ENCODE peak calls at places on chromosomes 6 and 20, in four cellular contexts. One of them, this sample, is unnamed.
A peak's percentile ranks its signal among the peaks of the same experiment; 100 is the strongest.

GRCh38 chr20:37396520-37397075 is 50.7 kb downstream of the SRC start:
- DNase-seq in body of pancreas: no peak
- DNase-seq in glutamatergic neuron: peak; percentile 93
- DNase-seq in RPMI7951: no peak
- DNase-seq in this sample: peak; percentile 93

GRCh38 chr6:108123946-108124345 is 41.9 kb upstream of the NR2E1 start:
- DNase-seq in body of pancreas: no peak
- DNase-seq in glutamatergic neuron: no peak
- DNase-seq in RPMI7951: no peak
- DNase-seq in this sample: peak; percentile 77

GRCh38 chr6:44675449-44675848 is 287.9 kb downstream of the CDC5L start:
- DNase-seq in body of pancreas: no peak
- DNase-seq in glutamatergic neuron: no peak
- DNase-seq in RPMI7951: no peak
- DNase-seq in this sample: no peak

GRCh38 chr6:113644861-113645575 is 212.1 kb upstream of the MARCKS start:
- DNase-seq in body of pancreas: no peak
- DNase-seq in glutamatergic neuron: no peak
- DNase-seq in RPMI7951: peak; percentile 96
- DNase-seq in this sample: no peak

GRCh38 chr20:59823860-59824259 is 109.6 kb downstream of the SYCP2 start:
- DNase-seq in body of pancreas: no peak
- DNase-seq in glutamatergic neuron: no peak
- DNase-seq in RPMI7951: no peak
- DNase-seq in this sample: peak; percentile 21

GRCh38 chr6:90397929-90398674 is 101.5 kb upstream of the BACH2 start:
- DNase-seq in body of pancreas: peak; percentile 61
- DNase-seq in glutamatergic neuron: no peak
- DNase-seq in RPMI7951: peak; percentile 70
- DNase-seq in this sample: peak; percentile 81

GRCh38 chr6:15023448-15023847 is 222.4 kb upstream of the JARID2 start:
- DNase-seq in body of pancreas: no peak
- DNase-seq in glutamatergic neuron: no peak
- DNase-seq in RPMI7951: no peak
- DNase-seq in this sample: no peak

GRCh38 chr20:57663681-57664451 is 43.6 kb upstream of the ZBP1 start:
- DNase-seq in body of pancreas: no peak
- DNase-seq in glutamatergic neuron: peak; percentile 10
- DNase-seq in RPMI7951: no peak
- DNase-seq in this sample: peak; percentile 38

GRCh38 chr6:127897437-127897836 is 3.4 kb downstream of the THEMIS start:
- DNase-seq in body of pancreas: no peak
- DNase-seq in glutamatergic neuron: no peak
- DNase-seq in RPMI7951: no peak
- DNase-seq in this sample: no peak

GRCh38 chr6:137237413-137238170 is 18.4 kb upstream of the IFNGR1 start:
- DNase-seq in body of pancreas: no peak
- DNase-seq in glutamatergic neuron: no peak
- DNase-seq in RPMI7951: peak; percentile 96
- DNase-seq in this sample: peak; percentile 93

GRCh38 chr6:147285087-147285855 is 81.1 kb downstream of the STXBP5 start:
- DNase-seq in body of pancreas: no peak
- DNase-seq in glutamatergic neuron: no peak
- DNase-seq in RPMI7951: peak; percentile 53
- DNase-seq in this sample: no peak

GRCh38 chr20:63059684-63060056 is 52.9 kb upstream of the BHLHE23 start:
- DNase-seq in body of pancreas: no peak
- DNase-seq in glutamatergic neuron: peak; percentile 7
- DNase-seq in RPMI7951: no peak
- DNase-seq in this sample: peak; percentile 43

GRCh38 chr6:26284537-26285142 is 80.4 kb upstream of the BTN3A2 start:
- DNase-seq in body of pancreas: peak; percentile 39
- DNase-seq in glutamatergic neuron: peak; percentile 41
- DNase-seq in RPMI7951: peak; percentile 70
- DNase-seq in this sample: peak; percentile 71

GRCh38 chr6:57305754-57306153 is 11.7 kb upstream of the PRIM2 start:
- DNase-seq in body of pancreas: no peak
- DNase-seq in glutamatergic neuron: no peak
- DNase-seq in RPMI7951: no peak
- DNase-seq in this sample: no peak

GRCh38 chr20:62143118-62143975 is at the start of the genes PSMA7 and SS18L1:
- DNase-seq in body of pancreas: peak; percentile 86
- DNase-seq in glutamatergic neuron: peak; percentile 89
- DNase-seq in RPMI7951: peak; percentile 91
- DNase-seq in this sample: peak; percentile 86

GRCh38 chr6:150142304-150142656 is 564 bp upstream of the PPP1R14C start:
- DNase-seq in body of pancreas: no peak
- DNase-seq in glutamatergic neuron: peak; percentile 29
- DNase-seq in RPMI7951: peak; percentile 19
- DNase-seq in this sample: no peak